ENCODE peak calls at places on chromosomes 4 and X, in nine cellular contexts. One of them, this sample, is unnamed.

GRCh38 chrX:133448512-133449076 is 33.3 kb upstream of the GPC4 start:
- DNase-seq in endothelial cell of umbilical vein: no peak
- DNase-seq in EL: no peak
- DNase-seq in activated effector memory CD4-positive, alpha-beta T cell treated with anti-CD3 and anti-CD28 coated beads, Interleukin-2, amount 50 U/mL, for 16 hours: no peak
- DNase-seq in NCI-H524: no peak
- DNase-seq in adrenal gland: no peak
- DNase-seq in T-cell: no peak
- DNase-seq in Caco-2: no peak
- DNase-seq in NCI-H1694: no peak
- DNase-seq in this sample: no peak

GRCh38 chrX:49172280-49172780 is 632 bp downstream of the PLP2 start:
- DNase-seq in NCI-H524: peak
- DNase-seq in EL: peak
- DNase-seq in activated effector memory CD4-positive, alpha-beta T cell treated with anti-CD3 and anti-CD28 coated beads, Interleukin-2, amount 50 U/mL, for 16 hours: peak
- DNase-seq in adrenal gland: peak
- DNase-seq in endothelial cell of umbilical vein: peak
- DNase-seq in NCI-H1694: peak
- DNase-seq in Caco-2: no peak
- DNase-seq in T-cell: peak
- DNase-seq in this sample: no peak

GRCh38 chr4:90536408-90536807 is 409.2 kb downstream of the CCSER1 start:
- DNase-seq in adrenal gland: no peak
- DNase-seq in Caco-2: no peak
- DNase-seq in NCI-H1694: no peak
- DNase-seq in endothelial cell of umbilical vein: no peak
- DNase-seq in activated effector memory CD4-positive, alpha-beta T cell treated with anti-CD3 and anti-CD28 coated beads, Interleukin-2, amount 50 U/mL, for 16 hours: no peak
- DNase-seq in EL: no peak
- DNase-seq in NCI-H524: no peak
- DNase-seq in T-cell: no peak
- DNase-seq in this sample: no peak

GRCh38 chrX:150566734-150567182 is 1.7 kb upstream of the MTM1 start:
- DNase-seq in NCI-H1694: no peak
- DNase-seq in adrenal gland: no peak
- DNase-seq in activated effector memory CD4-positive, alpha-beta T cell treated with anti-CD3 and anti-CD28 coated beads, Interleukin-2, amount 50 U/mL, for 16 hours: no peak
- DNase-seq in endothelial cell of umbilical vein: no peak
- DNase-seq in NCI-H524: no peak
- DNase-seq in Caco-2: no peak
- DNase-seq in EL: no peak
- DNase-seq in T-cell: no peak
- DNase-seq in this sample: no peak

GRCh38 chrX:154059729-154060245 is 37.7 kb downstream of the MECP2 start:
- DNase-seq in EL: no peak
- DNase-seq in endothelial cell of umbilical vein: no peak
- DNase-seq in Caco-2: no peak
- DNase-seq in T-cell: no peak
- DNase-seq in NCI-H524: no peak
- DNase-seq in adrenal gland: no peak
- DNase-seq in activated effector memory CD4-positive, alpha-beta T cell treated with anti-CD3 and anti-CD28 coated beads, Interleukin-2, amount 50 U/mL, for 16 hours: no peak
- DNase-seq in NCI-H1694: no peak
- DNase-seq in this sample: no peak

GRCh38 chrX:129176710-129177109 is 346.6 kb downstream of the SMARCA1 start:
- DNase-seq in EL: no peak
- DNase-seq in adrenal gland: no peak
- DNase-seq in activated effector memory CD4-positive, alpha-beta T cell treated with anti-CD3 and anti-CD28 coated beads, Interleukin-2, amount 50 U/mL, for 16 hours: no peak
- DNase-seq in NCI-H1694: no peak
- DNase-seq in NCI-H524: no peak
- DNase-seq in Caco-2: no peak
- DNase-seq in endothelial cell of umbilical vein: no peak
- DNase-seq in T-cell: no peak
- DNase-seq in this sample: no peak

GRCh38 chr4:159608434-159608833 is 505.6 kb downstream of the RAPGEF2 start:
- DNase-seq in T-cell: no peak
- DNase-seq in NCI-H524: no peak
- DNase-seq in EL: no peak
- DNase-seq in activated effector memory CD4-positive, alpha-beta T cell treated with anti-CD3 and anti-CD28 coated beads, Interleukin-2, amount 50 U/mL, for 16 hours: no peak
- DNase-seq in Caco-2: no peak
- DNase-seq in adrenal gland: no peak
- DNase-seq in endothelial cell of umbilical vein: no peak
- DNase-seq in NCI-H1694: peak
- DNase-seq in this sample: no peak

GRCh38 chrX:25941559-25942250 is 196.4 kb upstream of the MAGEB18 start:
- DNase-seq in adrenal gland: no peak
- DNase-seq in Caco-2: no peak
- DNase-seq in T-cell: no peak
- DNase-seq in activated effector memory CD4-positive, alpha-beta T cell treated with anti-CD3 and anti-CD28 coated beads, Interleukin-2, amount 50 U/mL, for 16 hours: no peak
- DNase-seq in NCI-H524: no peak
- DNase-seq in NCI-H1694: no peak
- DNase-seq in EL: no peak
- DNase-seq in endothelial cell of umbilical vein: peak
- DNase-seq in this sample: peak

GRCh38 chr4:81504685-81505598 is 33.2 kb upstream of the RASGEF1B start:
- DNase-seq in activated effector memory CD4-positive, alpha-beta T cell treated with anti-CD3 and anti-CD28 coated beads, Interleukin-2, amount 50 U/mL, for 16 hours: peak
- DNase-seq in adrenal gland: peak
- DNase-seq in NCI-H1694: no peak
- DNase-seq in T-cell: peak
- DNase-seq in NCI-H524: peak
- DNase-seq in EL: no peak
- DNase-seq in Caco-2: no peak
- DNase-seq in endothelial cell of umbilical vein: peak
- DNase-seq in this sample: no peak

GRCh38 chr4:82797591-82798081 is 960 bp downstream of the SCD5 start:
- DNase-seq in adrenal gland: peak
- DNase-seq in activated effector memory CD4-positive, alpha-beta T cell treated with anti-CD3 and anti-CD28 coated beads, Interleukin-2, amount 50 U/mL, for 16 hours: peak
- DNase-seq in EL: peak
- DNase-seq in T-cell: no peak
- DNase-seq in NCI-H1694: no peak
- DNase-seq in NCI-H524: peak
- DNase-seq in endothelial cell of umbilical vein: peak
- DNase-seq in Caco-2: no peak
- DNase-seq in this sample: no peak

GRCh38 chrX:154401045-154401799 is 3.0 kb downstream of the RPL10 start:
- DNase-seq in adrenal gland: no peak
- DNase-seq in endothelial cell of umbilical vein: no peak
- DNase-seq in Caco-2: peak
- DNase-seq in activated effector memory CD4-positive, alpha-beta T cell treated with anti-CD3 and anti-CD28 coated beads, Interleukin-2, amount 50 U/mL, for 16 hours: peak
- DNase-seq in T-cell: no peak
- DNase-seq in EL: peak
- DNase-seq in NCI-H1694: no peak
- DNase-seq in NCI-H524: peak
- DNase-seq in this sample: no peak

GRCh38 chr4:139177049-139177887 is at the start of gene ELF2:
- DNase-seq in T-cell: peak
- DNase-seq in NCI-H524: peak
- DNase-seq in EL: peak
- DNase-seq in adrenal gland: peak
- DNase-seq in endothelial cell of umbilical vein: peak
- DNase-seq in NCI-H1694: peak
- DNase-seq in Caco-2: peak
- DNase-seq in activated effector memory CD4-positive, alpha-beta T cell treated with anti-CD3 and anti-CD28 coated beads, Interleukin-2, amount 50 U/mL, for 16 hours: peak
- DNase-seq in this sample: peak